ENCODE peak calls at places on chromosomes 2 and 18, in eight cellular contexts. O, Q, T, V, E, D, N and U are unnamed samples.

GRCh38 chr2:43950383-43951008 is 45.3 kb downstream of the LRPPRC start:
- DNase-seq in O (no peak), Q (no peak), T (no peak), V (no peak), E (no peak), D (peak; percentile 21), N (no peak), U (peak; percentile 60)

GRCh38 chr2:129906139-129906860 is 73.2 kb upstream of the RAB6C start:
- DNase-seq in O (no peak), Q (no peak), T (no peak), V (no peak), E (no peak), D (no peak), N (no peak), U (no peak)

GRCh38 chr2:73028841-73029240 is 42.7 kb downstream of the SFXN5 start:
- DNase-seq in O (no peak), Q (no peak), T (no peak), V (no peak), E (no peak), D (no peak), N (no peak), U (no peak)

GRCh38 chr2:159921752-159922404 is 123.9 kb upstream of the CD302 start:
- DNase-seq in O (peak; percentile 57), Q (peak; percentile 58), T (peak; percentile 81), V (peak; percentile 85), E (peak; percentile 27), D (peak; percentile 41), N (peak; percentile 84), U (peak; percentile 47)

GRCh38 chr18:22844643-22845042 is 88.5 kb upstream of the RBBP8 start:
- DNase-seq in O (no peak), Q (no peak), T (no peak), V (no peak), E (no peak), D (no peak), N (no peak), U (no peak)

GRCh38 chr2:67839242-67839641 is 223.6 kb downstream of the C1D start:
- DNase-seq in O (no peak), Q (no peak), T (no peak), V (no peak), E (no peak), D (no peak), N (no peak), U (no peak)

GRCh38 chr18:25998461-25998860 is 92.0 kb downstream of the SS18 start:
- DNase-seq in O (no peak), Q (no peak), T (no peak), V (no peak), E (no peak), D (no peak), N (no peak), U (no peak)

GRCh38 chr2:196750977-196751631 is 48.4 kb downstream of the GTF3C3 start:
- DNase-seq in O (peak; percentile 21), Q (peak; percentile 59), T (no peak), V (peak; percentile 58), E (peak; percentile 22), D (peak; percentile 27), N (peak; percentile 41), U (peak; percentile 67)

GRCh38 chr18:49802623-49803022 is 10.7 kb downstream of the ACAA2 start:
- DNase-seq in O (no peak), Q (no peak), T (peak; percentile 77), V (no peak), E (no peak), D (no peak), N (no peak), U (no peak)

GRCh38 chr2:197869501-197870111 is 65.2 kb downstream of the PLCL1 start:
- DNase-seq in O (no peak), Q (no peak), T (no peak), V (no peak), E (no peak), D (no peak), N (no peak), U (no peak)

GRCh38 chr18:4455113-4455811 is at the start of gene DLGAP1:
- DNase-seq in O (no peak), Q (no peak), T (peak; percentile 64), V (no peak), E (peak; percentile 11), D (no peak), N (peak; percentile 56), U (peak; percentile 4)

GRCh38 chr2:135667045-135667444 is 74.6 kb upstream of the UBXN4 start:
- DNase-seq in O (no peak), Q (no peak), T (no peak), V (no peak), E (no peak), D (no peak), N (no peak), U (no peak)

DNA sequence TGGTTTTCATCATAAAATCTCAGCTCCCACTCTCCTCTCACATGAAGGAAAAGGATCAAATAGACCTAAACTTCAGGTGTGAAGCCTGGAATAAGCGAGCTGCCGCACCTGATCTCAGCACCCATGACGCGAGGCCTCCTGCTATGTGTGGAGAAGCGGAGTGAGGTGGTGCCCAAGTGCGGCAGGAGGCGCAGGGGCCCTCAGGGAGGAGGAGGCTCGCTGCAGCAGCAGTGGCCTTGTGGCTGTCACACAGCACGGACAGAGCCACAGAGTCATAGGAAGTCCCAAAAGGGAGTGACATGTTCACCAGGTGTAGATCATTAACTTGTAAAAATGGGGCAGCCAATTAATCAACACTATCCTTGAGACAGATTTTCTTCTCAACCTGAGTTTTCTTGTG is 9.1 kb downstream of the SCLY start:
- DNase-seq in O (no peak), Q (no peak), T (no peak), V (no peak), E (no peak), D (no peak), N (no peak), U (no peak)
- TF ChIP-seq POLR2A in O (no peak), Q (no peak), T (no peak), V (no peak), E (no peak), D (no peak), N (no peak), U (no peak)

GRCh38 chr18:8586956-8587355 is 22.3 kb upstream of the RAB12 start:
- DNase-seq in O (no peak), Q (no peak), T (no peak), V (no peak), E (no peak), D (no peak), N (no peak), U (no peak)
- TF ChIP-seq POLR2A in O (no peak), Q (no peak), T (no peak), V (no peak), E (no peak), D (no peak), N (no peak), U (no peak)

GRCh38 chr2:98545591-98545990 is 62.7 kb downstream of the COA5 start:
- DNase-seq in O (no peak), Q (no peak), T (no peak), V (no peak), E (no peak), D (no peak), N (no peak), U (no peak)
- TF ChIP-seq POLR2A in O (no peak), Q (no peak), T (no peak), V (no peak), E (no peak), D (no peak), N (no peak), U (no peak)

DNA sequence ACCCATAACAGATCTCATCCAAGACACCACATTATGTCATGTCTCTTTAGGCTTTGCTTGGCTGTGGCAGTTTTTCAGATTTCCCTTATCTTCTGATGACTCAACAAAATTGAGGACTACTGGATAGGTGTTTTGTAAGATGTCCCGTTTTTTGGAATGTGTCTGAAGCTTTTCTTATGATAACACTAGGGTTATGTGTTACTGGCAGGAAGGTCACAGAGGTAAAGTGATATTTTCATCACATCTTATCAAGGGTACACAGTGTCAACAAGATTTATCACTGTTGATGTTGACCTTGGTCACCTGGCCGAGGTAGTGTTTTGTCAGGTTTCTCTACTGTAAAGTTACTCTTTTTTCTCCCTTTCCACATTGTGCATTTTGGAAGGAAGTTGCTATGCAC is 44.8 kb upstream of the UPP2 start:
- DNase-seq in O (no peak), Q (no peak), T (no peak), V (no peak), E (no peak), D (no peak), N (no peak), U (no peak)
- TF ChIP-seq POLR2A in O (no peak), Q (no peak), T (no peak), V (no peak), E (no peak), D (no peak), N (no peak), U (no peak)

GRCh38 chr18:79396431-79397287 is 929 bp downstream of the NFATC1 start:
- DNase-seq in O (no peak), Q (no peak), T (peak; percentile 60), V (peak; percentile 54), E (peak; percentile 57), D (no peak), N (peak; percentile 80), U (peak; percentile 66)

GRCh38 chr18:79397288-79397829 is 1.6 kb downstream of the NFATC1 start:
- DNase-seq in O (no peak), Q (no peak), T (peak; percentile 34), V (no peak), E (no peak), D (no peak), N (no peak), U (no peak)

GRCh38 chr18:79394438-79395307 is 1.1 kb upstream of the NFATC1 start:
- DNase-seq in O (no peak), Q (no peak), T (peak; percentile 56), V (no peak), E (no peak), D (no peak), N (peak; percentile 56), U (peak; percentile 56)

GRCh38 chr18:79395308-79395640 is 456 bp upstream of the NFATC1 start:
- DNase-seq in O (no peak), Q (no peak), T (no peak), V (no peak), E (no peak), D (no peak), N (no peak), U (no peak)

GRCh38 chr18:79395761-79396404 is at the start of gene NFATC1:
- DNase-seq in O (no peak), Q (no peak), T (peak; percentile 60), V (peak; percentile 72), E (peak; percentile 66), D (peak; percentile 31), N (peak; percentile 91), U (peak; percentile 75)
- TF ChIP-seq POLR2A in O (peak; percentile 35), Q (no peak), T (no peak), V (no peak), E (peak; percentile 81), D (peak; percentile 6), N (no peak), U (peak; percentile 73)